ENCODE peak calls at places on chromosomes 1 and 21, in ten cellular contexts. M is stimulated activated CD8-positive, alpha-beta memory T cell treated with anti-CD3 and anti-CD28 coated beads, Interleukin-15, amount 100 ng/mL, for 24 hours; U is SJSA1; C is H7; X is adrenal gland; K is uterus; T is bronchial epithelial cell; Y is BE2C; L is glutamatergic neuron; H is GM18507. F is an unnamed sample.

GRCh38 chr1:14740016-14740415 is 141.5 kb downstream of the KAZN start:
- DNase-seq in M (no peak), U (no peak), C (no peak), X (no peak), K (no peak), T (no peak), Y (no peak), L (no peak), H (no peak), F (no peak)

GRCh38 chr1:33117440-33118085 is 36.6 kb downstream of the AZIN2 start:
- DNase-seq in M (no peak), U (no peak), C (no peak), X (no peak), K (no peak), T (no peak), Y (no peak), L (no peak), H (no peak), F (no peak)

GRCh38 chr21:45388611-45389296 is 16.2 kb upstream of the COL18A1 start:
- DNase-seq in M (no peak), U (no peak), C (no peak), X (peak), K (peak), T (no peak), Y (peak), L (peak), H (no peak), F (no peak)

GRCh38 chr1:59367269-59368006 is 70.5 kb downstream of the FGGY start:
- DNase-seq in M (no peak), U (no peak), C (no peak), X (peak), K (peak), T (peak), Y (no peak), L (no peak), H (no peak), F (no peak)

GRCh38 chr1:3069491-3070303 is 694 bp downstream of the PRDM16 start:
- DNase-seq in M (no peak), U (no peak), C (peak), X (peak), K (no peak), T (peak), Y (peak), L (peak), H (no peak), F (peak)

GRCh38 chr1:66012076-66012769 is 219.5 kb downstream of the PDE4B start:
- DNase-seq in M (no peak), U (no peak), C (no peak), X (no peak), K (no peak), T (no peak), Y (no peak), L (no peak), H (no peak), F (no peak)

GRCh38 chr1:16205333-16205671 is 7.2 kb downstream of the ARHGEF19 start:
- DNase-seq in M (no peak), U (no peak), C (no peak), X (no peak), K (peak), T (no peak), Y (no peak), L (no peak), H (no peak), F (no peak)

GRCh38 chr1:85321237-85321964 is 45.0 kb upstream of the BCL10 start:
- DNase-seq in M (no peak), U (peak), C (no peak), X (no peak), K (no peak), T (peak), Y (no peak), L (no peak), H (no peak), F (no peak)

GRCh38 chr1:157969693-157970485 is 23.6 kb upstream of the KIRREL1 start:
- DNase-seq in M (no peak), U (peak), C (peak), X (peak), K (peak), T (peak), Y (peak), L (peak), H (no peak), F (peak)

GRCh38 chr1:232422098-232422497 is 207.8 kb downstream of the SIPA1L2 start:
- DNase-seq in M (no peak), U (no peak), C (no peak), X (no peak), K (no peak), T (peak), Y (no peak), L (no peak), H (no peak), F (no peak)

GRCh38 chr1:29963946-29964345 is 727.6 kb downstream of the PTPRU start:
- DNase-seq in M (no peak), U (peak), C (no peak), X (no peak), K (no peak), T (no peak), Y (no peak), L (no peak), H (no peak), F (no peak)

GRCh38 chr21:25735895-25736597 is 1.3 kb downstream of the GABPA start:
- DNase-seq in M (no peak), U (no peak), C (no peak), X (no peak), K (no peak), T (peak), Y (no peak), L (no peak), H (no peak), F (peak)

GRCh38 chr21:26961704-26962103 is 5.2 kb downstream of the ADAMTS5 start:
- DNase-seq in M (no peak), U (no peak), C (peak), X (no peak), K (no peak), T (no peak), Y (peak), L (peak), H (no peak), F (no peak)

GRCh38 chr1:60695633-60696032 is 386.7 kb upstream of the NFIA start:
- DNase-seq in M (no peak), U (no peak), C (no peak), X (no peak), K (no peak), T (no peak), Y (no peak), L (no peak), H (no peak), F (no peak)

GRCh38 chr1:246367046-246367445 is 140.0 kb downstream of the SMYD3 start:
- DNase-seq in M (no peak), U (no peak), C (no peak), X (no peak), K (no peak), T (no peak), Y (no peak), L (no peak), H (no peak), F (no peak)

GRCh38 chr1:16013220-16013907 is 4.5 kb downstream of the HSPB7 start:
- DNase-seq in M (no peak), U (peak), C (peak), X (peak), K (peak), T (peak), Y (peak), L (no peak), H (no peak), F (no peak)

GRCh38 chr1:110605901-110606783 is at the start of gene KCNA2:
- DNase-seq in M (no peak), U (no peak), C (peak), X (no peak), K (no peak), T (peak), Y (peak), L (peak), H (no peak), F (peak)

GRCh38 chr1:61132176-61133047 is 50.1 kb downstream of the NFIA start:
- DNase-seq in M (no peak), U (no peak), C (no peak), X (no peak), K (no peak), T (peak), Y (no peak), L (no peak), H (no peak), F (no peak)

GRCh38 chr1:244412116-244412639 is 39.5 kb downstream of the ADSS2 start:
- DNase-seq in M (no peak), U (no peak), C (no peak), X (no peak), K (no peak), T (no peak), Y (no peak), L (no peak), H (no peak), F (no peak)

GRCh38 chr21:31293986-31294385 is 50.1 kb downstream of the TIAM1 start:
- DNase-seq in M (no peak), U (peak), C (no peak), X (no peak), K (no peak), T (peak), Y (no peak), L (no peak), H (no peak), F (peak)

GRCh38 chr1:67802565-67802964 is 30.7 kb downstream of the GNG12 start:
- DNase-seq in M (no peak), U (no peak), C (no peak), X (no peak), K (no peak), T (no peak), Y (no peak), L (no peak), H (no peak), F (no peak)

GRCh38 chr1:23098463-23099170 is 70.0 kb downstream of the LUZP1 start:
- DNase-seq in M (no peak), U (peak), C (peak), X (peak), K (peak), T (peak), Y (peak), L (peak), H (peak), F (peak)

GRCh38 chr1:228100822-228101613 is 2.1 kb downstream of the C1orf35 start:
- DNase-seq in M (no peak), U (no peak), C (peak), X (no peak), K (no peak), T (no peak), Y (no peak), L (no peak), H (no peak), F (no peak)

GRCh38 chr1:80445021-80445420 is 1355.7 kb upstream of the ADGRL2 start:
- DNase-seq in M (no peak), U (no peak), C (no peak), X (no peak), K (no peak), T (no peak), Y (no peak), L (no peak), H (no peak), F (no peak)

GRCh38 chr1:6385673-6386191 is 7.8 kb downstream of the ACOT7 start:
- DNase-seq in M (no peak), U (peak), C (peak), X (peak), K (peak), T (peak), Y (peak), L (peak), H (no peak), F (peak)

GRCh38 chr1:116910379-116911165 is 856 bp downstream of the PTGFRN start:
- DNase-seq in M (peak), U (peak), C (peak), X (peak), K (peak), T (no peak), Y (peak), L (peak), H (no peak), F (no peak)

GRCh38 chr1:63262148-63262770 is 60.1 kb upstream of the FOXD3 start:
- DNase-seq in M (no peak), U (no peak), C (no peak), X (no peak), K (no peak), T (no peak), Y (no peak), L (no peak), H (no peak), F (no peak)

GRCh38 chr1:17725084-17725718 is 29.9 kb upstream of the ACTL8 start:
- DNase-seq in M (no peak), U (no peak), C (no peak), X (no peak), K (no peak), T (peak), Y (no peak), L (no peak), H (no peak), F (no peak)

GRCh38 chr1:86741947-86742572 is 37.7 kb downstream of the SH3GLB1 start:
- DNase-seq in M (no peak), U (no peak), C (no peak), X (peak), K (no peak), T (peak), Y (peak), L (no peak), H (no peak), F (peak)

GRCh38 chr1:229562686-229563085 is 4.2 kb upstream of the ABCB10 start:
- DNase-seq in M (no peak), U (no peak), C (no peak), X (no peak), K (no peak), T (no peak), Y (no peak), L (no peak), H (no peak), F (no peak)